ENCODE peak calls at places on chromosomes 5 and 9, in seven cellular contexts. V is Peyer's patch, S is choroid plexus epithelial cell, Q is omental fat pad, U is endothelial cell, B is Panc1, D is AG09319. Y is an unnamed sample.

GRCh38 chr9:123997665-123998277 is 13.8 kb upstream of the LHX2 start:
- DNase-seq in V (peak), S (peak), Q (peak), U (no peak), B (no peak), D (no peak), Y (peak)

GRCh38 chr5:157679801-157680200 is 8.5 kb downstream of the C5orf52 start:
- DNase-seq in V (no peak), S (no peak), Q (no peak), U (no peak), B (no peak), D (no peak), Y (no peak)

GRCh38 chr9:133973791-133974630 is 18.1 kb downstream of the VAV2 start:
- DNase-seq in V (peak), S (no peak), Q (no peak), U (no peak), B (no peak), D (no peak), Y (no peak)

GRCh38 chr5:10590226-10591047 is 26.6 kb downstream of the ANKRD33B start:
- DNase-seq in V (no peak), S (no peak), Q (no peak), U (peak), B (no peak), D (peak), Y (peak)

GRCh38 chr5:10588109-10588775 is 24.4 kb downstream of the ANKRD33B start:
- DNase-seq in V (no peak), S (no peak), Q (no peak), U (no peak), B (no peak), D (no peak), Y (no peak)

GRCh38 chr9:37919956-37920335 is 16.0 kb upstream of the SLC25A51 start:
- DNase-seq in V (no peak), S (no peak), Q (no peak), U (no peak), B (no peak), D (no peak), Y (no peak)

GRCh38 chr9:82763631-82764030 is 299.3 kb downstream of the RASEF start:
- DNase-seq in V (no peak), S (no peak), Q (no peak), U (no peak), B (no peak), D (no peak), Y (no peak)

GRCh38 chr5:142784405-142784955 is 14.3 kb downstream of the ARHGAP26 start:
- DNase-seq in V (no peak), S (no peak), Q (no peak), U (no peak), B (no peak), D (no peak), Y (no peak)

GRCh38 chr5:133365738-133366137 is 246.6 kb downstream of the FSTL4 start:
- DNase-seq in V (no peak), S (no peak), Q (no peak), U (no peak), B (no peak), D (no peak), Y (no peak)

GRCh38 chr5:175696139-175696854 is 38.4 kb downstream of the HRH2 start:
- DNase-seq in V (peak), S (peak), Q (peak), U (peak), B (no peak), D (no peak), Y (peak)

GRCh38 chr5:90813392-90813791 is 254.8 kb downstream of the ADGRV1 start:
- DNase-seq in V (no peak), S (no peak), Q (no peak), U (no peak), B (no peak), D (no peak), Y (no peak)

GRCh38 chr5:92470770-92471169 is 1087.7 kb upstream of the ARRDC3 start:
- DNase-seq in V (no peak), S (no peak), Q (no peak), U (no peak), B (no peak), D (no peak), Y (no peak)
- TF ChIP-seq CTCF in V (no peak), S (peak), Q (no peak), U (peak), B (no peak), D (no peak), Y (no peak)

GRCh38 chr5:163310992-163311391 is 126.4 kb upstream of the CCNG1 start:
- DNase-seq in V (no peak), S (no peak), Q (no peak), U (no peak), B (no peak), D (no peak), Y (no peak)
- TF ChIP-seq CTCF in V (no peak), S (no peak), Q (no peak), U (no peak), B (no peak), D (no peak), Y (no peak)

DNA sequence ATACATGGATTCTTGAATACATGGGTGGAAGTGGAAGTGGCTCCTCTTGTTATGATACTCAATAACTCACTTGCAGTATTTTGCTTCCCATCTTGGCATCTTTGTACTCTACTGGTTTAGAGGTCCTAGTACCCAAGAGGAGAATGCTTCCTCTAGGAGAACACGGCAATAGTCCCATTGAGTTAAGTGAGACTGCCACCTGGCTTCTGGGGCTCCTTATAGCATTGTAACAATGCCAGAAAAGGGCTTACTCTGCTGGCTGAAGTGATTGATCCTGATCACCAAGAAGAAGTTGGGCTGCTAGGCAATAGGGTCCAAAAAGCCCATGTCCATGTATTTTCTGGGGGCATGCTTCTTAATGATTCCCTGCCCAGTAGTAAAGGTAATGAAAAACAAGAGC is 627.6 kb upstream of the SGCD start:
- DNase-seq in V (no peak), S (no peak), Q (no peak), U (peak), B (no peak), D (no peak), Y (no peak)
- TF ChIP-seq CTCF in V (no peak), S (no peak), Q (no peak), U (no peak), B (no peak), D (no peak), Y (peak)

GRCh38 chr9:128901822-128902221 is 19.0 kb upstream of the PHYHD1 start:
- DNase-seq in V (no peak), S (no peak), Q (no peak), U (no peak), B (no peak), D (no peak), Y (no peak)
- TF ChIP-seq CTCF in V (no peak), S (no peak), Q (no peak), U (no peak), B (no peak), D (no peak), Y (no peak)

GRCh38 chr5:87780831-87781760 is 368.4 kb upstream of the CCNH start:
- DNase-seq in V (peak), S (peak), Q (peak), U (peak), B (peak), D (peak), Y (peak)
- TF ChIP-seq CTCF in V (peak), S (peak), Q (no peak), U (peak), B (peak), D (peak), Y (peak)

DNA sequence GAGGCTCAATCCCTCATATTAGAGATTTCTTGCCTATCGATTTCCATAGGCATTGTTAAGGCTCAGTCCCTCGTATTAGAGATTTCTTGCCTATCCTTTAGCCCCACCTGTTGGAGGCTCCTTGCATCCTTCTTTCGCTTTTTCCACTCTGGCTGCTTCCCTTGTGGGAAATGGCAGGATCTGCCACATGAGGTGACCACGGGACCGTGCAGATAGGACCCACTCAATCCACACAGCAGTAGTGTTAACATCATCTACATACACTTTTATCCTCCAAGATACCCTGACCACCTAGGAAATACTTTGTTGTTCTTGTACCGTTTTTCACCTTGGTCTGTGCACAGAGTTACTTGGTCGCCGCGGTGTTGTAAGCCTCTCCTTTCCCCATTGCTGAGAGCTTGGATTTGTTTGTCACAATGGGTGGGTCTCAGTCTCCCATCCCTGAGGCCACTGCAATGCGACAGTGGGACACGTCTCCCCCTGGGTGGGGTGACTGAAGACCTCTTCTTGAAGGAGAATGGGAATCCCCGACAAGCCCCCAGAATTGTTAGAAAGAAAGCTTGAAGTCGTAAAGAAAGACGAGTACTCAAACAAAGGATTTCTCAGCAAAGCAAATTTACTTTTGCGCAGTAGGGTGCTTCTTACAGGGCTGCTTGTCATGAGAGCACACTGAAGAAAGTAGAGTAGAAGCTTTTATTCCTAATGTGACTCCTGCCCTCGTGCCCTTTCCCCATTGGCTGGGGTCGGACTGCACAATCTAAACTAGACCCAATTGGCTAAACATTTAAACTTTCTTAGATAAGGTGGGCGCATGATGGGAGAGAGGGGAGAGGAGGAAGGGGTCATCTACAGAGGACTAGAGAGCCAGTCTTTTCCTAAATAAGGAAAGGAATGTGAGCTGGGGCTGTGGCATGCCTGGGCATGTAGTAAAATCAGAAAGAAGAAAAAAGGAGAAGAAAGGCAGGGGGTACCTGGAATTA is 19.8 kb downstream of the IFT74 start:
- DNase-seq in V (no peak), S (peak), Q (no peak), U (no peak), B (no peak), D (no peak), Y (peak)
- TF ChIP-seq CTCF in V (no peak), S (peak), Q (no peak), U (no peak), B (peak), D (peak), Y (peak)

GRCh38 chr5:107067391-107067790 is 603.3 kb downstream of the EFNA5 start:
- DNase-seq in V (no peak), S (no peak), Q (no peak), U (no peak), B (no peak), D (no peak), Y (no peak)
- TF ChIP-seq CTCF in V (no peak), S (no peak), Q (no peak), U (no peak), B (no peak), D (peak), Y (no peak)

GRCh38 chr5:141040093-141040762 is 10.9 kb upstream of the PCDHB1 start:
- DNase-seq in V (no peak), S (peak), Q (no peak), U (peak), B (peak), D (no peak), Y (peak)
- TF ChIP-seq CTCF in V (no peak), S (no peak), Q (no peak), U (peak), B (peak), D (no peak), Y (peak)

GRCh38 chr9:3845549-3845948 is 319.7 kb upstream of the RFX3 start:
- DNase-seq in V (no peak), S (no peak), Q (no peak), U (no peak), B (no peak), D (no peak), Y (no peak)

GRCh38 chr9:3852545-3852944 is 326.7 kb upstream of the RFX3 start:
- DNase-seq in V (no peak), S (no peak), Q (no peak), U (no peak), B (no peak), D (no peak), Y (no peak)

GRCh38 chr9:3850083-3850482 is 324.3 kb upstream of the RFX3 start:
- DNase-seq in V (no peak), S (no peak), Q (no peak), U (no peak), B (no peak), D (no peak), Y (no peak)

GRCh38 chr9:3847377-3847776 is 321.6 kb upstream of the RFX3 start:
- DNase-seq in V (no peak), S (no peak), Q (no peak), U (no peak), B (no peak), D (no peak), Y (no peak)

GRCh38 chr9:3848445-3849114 is 322.8 kb upstream of the RFX3 start:
- DNase-seq in V (no peak), S (peak), Q (no peak), U (peak), B (no peak), D (no peak), Y (peak)
- TF ChIP-seq CTCF in V (no peak), S (peak), Q (no peak), U (no peak), B (peak), D (no peak), Y (no peak)

GRCh38 chr5:171568389-171568788 is 148.9 kb downstream of the FGF18 start:
- DNase-seq in V (no peak), S (no peak), Q (no peak), U (no peak), B (no peak), D (no peak), Y (no peak)

DNA sequence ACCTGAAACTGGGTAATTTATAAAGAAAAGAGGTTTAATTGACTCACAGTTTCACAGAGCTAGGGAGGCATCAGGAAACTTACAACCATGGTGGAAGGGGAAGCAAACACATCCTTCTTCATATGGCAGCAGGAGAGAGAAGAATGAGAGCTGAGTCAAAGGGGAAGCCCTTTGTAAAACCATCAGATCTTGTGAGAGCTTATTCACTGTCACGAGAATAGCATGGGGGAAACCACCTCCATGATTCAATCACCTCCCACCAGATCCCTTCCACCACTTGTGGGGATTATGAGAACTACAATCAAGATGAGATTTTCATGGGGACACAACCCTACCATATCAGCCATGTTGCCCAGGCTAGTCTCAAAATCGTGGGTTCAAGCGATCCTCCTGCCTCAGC is 143.4 kb downstream of the FGF18 start:
- DNase-seq in V (no peak), S (peak), Q (no peak), U (no peak), B (no peak), D (no peak), Y (no peak)
- TF ChIP-seq CTCF in V (no peak), S (no peak), Q (no peak), U (no peak), B (no peak), D (no peak), Y (no peak)

Y was measured in MCF 10A.